ENCODE peak calls at places on chromosomes 13 and 19, in nine cellular contexts. One of them, this sample, is unnamed.

GRCh38 chr13:22828081-22828480 is 352.7 kb upstream of the SGCG start:
- DNase-seq in osteoblast: no peak
- DNase-seq in AG09309: no peak
- DNase-seq in H1: no peak
- DNase-seq in adrenal gland: no peak
- DNase-seq in neural progenitor cell: no peak
- DNase-seq in cardiac fibroblast: no peak
- DNase-seq in HCT116: no peak
- DNase-seq in brain microvascular endothelial cell: no peak
- DNase-seq in this sample: no peak

GRCh38 chr19:5138606-5139594 is 170.0 kb downstream of the KDM4B start:
- DNase-seq in osteoblast: peak
- DNase-seq in AG09309: peak
- DNase-seq in H1: no peak
- DNase-seq in adrenal gland: peak
- DNase-seq in neural progenitor cell: no peak
- DNase-seq in cardiac fibroblast: peak
- DNase-seq in HCT116: no peak
- DNase-seq in brain microvascular endothelial cell: peak
- DNase-seq in this sample: peak

GRCh38 chr13:34833562-34834182 is 108.4 kb upstream of the NBEA start:
- DNase-seq in osteoblast: no peak
- DNase-seq in AG09309: no peak
- DNase-seq in H1: peak
- DNase-seq in adrenal gland: no peak
- DNase-seq in neural progenitor cell: peak
- DNase-seq in cardiac fibroblast: peak
- DNase-seq in HCT116: peak
- DNase-seq in brain microvascular endothelial cell: peak
- DNase-seq in this sample: no peak

GRCh38 chr13:67228909-67229308 is 1.2 kb downstream of the PCDH9 start:
- DNase-seq in osteoblast: no peak
- DNase-seq in AG09309: no peak
- DNase-seq in H1: no peak
- DNase-seq in adrenal gland: no peak
- DNase-seq in neural progenitor cell: no peak
- DNase-seq in cardiac fibroblast: no peak
- DNase-seq in HCT116: no peak
- DNase-seq in brain microvascular endothelial cell: no peak
- DNase-seq in this sample: no peak

GRCh38 chr19:17041994-17042393 is 15.4 kb upstream of the CPAMD8 start:
- DNase-seq in osteoblast: peak
- DNase-seq in AG09309: no peak
- DNase-seq in H1: no peak
- DNase-seq in adrenal gland: peak
- DNase-seq in neural progenitor cell: no peak
- DNase-seq in cardiac fibroblast: no peak
- DNase-seq in HCT116: no peak
- DNase-seq in brain microvascular endothelial cell: no peak
- DNase-seq in this sample: peak

GRCh38 chr19:6532244-6532999 is 1.6 kb downstream of the TNFSF9 start:
- DNase-seq in osteoblast: peak
- DNase-seq in AG09309: no peak
- DNase-seq in H1: no peak
- DNase-seq in adrenal gland: no peak
- DNase-seq in neural progenitor cell: no peak
- DNase-seq in cardiac fibroblast: no peak
- DNase-seq in HCT116: no peak
- DNase-seq in brain microvascular endothelial cell: no peak
- DNase-seq in this sample: no peak

GRCh38 chr13:52845766-52846566 is 2.5 kb downstream of the PCDH8 start:
- DNase-seq in osteoblast: peak
- DNase-seq in AG09309: no peak
- DNase-seq in H1: peak
- DNase-seq in adrenal gland: no peak
- DNase-seq in neural progenitor cell: peak
- DNase-seq in cardiac fibroblast: no peak
- DNase-seq in HCT116: no peak
- DNase-seq in brain microvascular endothelial cell: no peak
- DNase-seq in this sample: peak

GRCh38 chr13:109904218-109904617 is 117.8 kb upstream of the IRS2 start:
- DNase-seq in osteoblast: no peak
- DNase-seq in AG09309: no peak
- DNase-seq in H1: no peak
- DNase-seq in adrenal gland: no peak
- DNase-seq in neural progenitor cell: peak
- DNase-seq in cardiac fibroblast: peak
- DNase-seq in HCT116: peak
- DNase-seq in brain microvascular endothelial cell: no peak
- DNase-seq in this sample: no peak

GRCh38 chr13:42216422-42216735 is 55.6 kb upstream of the AKAP11 start:
- DNase-seq in osteoblast: no peak
- DNase-seq in AG09309: no peak
- DNase-seq in H1: no peak
- DNase-seq in adrenal gland: no peak
- DNase-seq in neural progenitor cell: no peak
- DNase-seq in cardiac fibroblast: no peak
- DNase-seq in HCT116: no peak
- DNase-seq in brain microvascular endothelial cell: no peak
- DNase-seq in this sample: no peak

GRCh38 chr13:25286969-25287961 is at the start of gene MTMR6:
- DNase-seq in osteoblast: peak
- DNase-seq in AG09309: peak
- DNase-seq in H1: peak
- DNase-seq in adrenal gland: peak
- DNase-seq in neural progenitor cell: peak
- DNase-seq in cardiac fibroblast: peak
- DNase-seq in HCT116: peak
- DNase-seq in brain microvascular endothelial cell: peak
- DNase-seq in this sample: peak

GRCh38 chr13:36151591-36151990 is 20.4 kb upstream of the DCLK1 start:
- DNase-seq in osteoblast: no peak
- DNase-seq in AG09309: no peak
- DNase-seq in H1: no peak
- DNase-seq in adrenal gland: no peak
- DNase-seq in neural progenitor cell: no peak
- DNase-seq in cardiac fibroblast: no peak
- DNase-seq in HCT116: no peak
- DNase-seq in brain microvascular endothelial cell: no peak
- DNase-seq in this sample: no peak

GRCh38 chr19:29562299-29563297 is 36.8 kb downstream of the VSTM2B start:
- DNase-seq in osteoblast: no peak
- DNase-seq in AG09309: no peak
- DNase-seq in H1: peak
- DNase-seq in adrenal gland: no peak
- DNase-seq in neural progenitor cell: no peak
- DNase-seq in cardiac fibroblast: no peak
- DNase-seq in HCT116: no peak
- DNase-seq in brain microvascular endothelial cell: no peak
- DNase-seq in this sample: no peak

GRCh38 chr13:91882918-91883317 is 484.5 kb downstream of the GPC5 start:
- DNase-seq in osteoblast: no peak
- DNase-seq in AG09309: no peak
- DNase-seq in H1: no peak
- DNase-seq in adrenal gland: no peak
- DNase-seq in neural progenitor cell: no peak
- DNase-seq in cardiac fibroblast: no peak
- DNase-seq in HCT116: no peak
- DNase-seq in brain microvascular endothelial cell: no peak
- DNase-seq in this sample: no peak

GRCh38 chr19:33796164-33797100 is at the start of gene KCTD15:
- DNase-seq in osteoblast: peak
- DNase-seq in AG09309: no peak
- DNase-seq in H1: peak
- DNase-seq in adrenal gland: no peak
- DNase-seq in neural progenitor cell: peak
- DNase-seq in cardiac fibroblast: peak
- DNase-seq in HCT116: no peak
- DNase-seq in brain microvascular endothelial cell: no peak
- DNase-seq in this sample: peak

GRCh38 chr19:50435627-50436026 is 2.9 kb downstream of the MYBPC2 start:
- DNase-seq in osteoblast: peak
- DNase-seq in AG09309: no peak
- DNase-seq in H1: no peak
- DNase-seq in adrenal gland: no peak
- DNase-seq in neural progenitor cell: no peak
- DNase-seq in cardiac fibroblast: no peak
- DNase-seq in HCT116: no peak
- DNase-seq in brain microvascular endothelial cell: no peak
- DNase-seq in this sample: no peak

GRCh38 chr13:43546821-43547220 is 240.0 kb downstream of the ENOX1 start:
- DNase-seq in osteoblast: no peak
- DNase-seq in AG09309: no peak
- DNase-seq in H1: no peak
- DNase-seq in adrenal gland: no peak
- DNase-seq in neural progenitor cell: peak
- DNase-seq in cardiac fibroblast: no peak
- DNase-seq in HCT116: no peak
- DNase-seq in brain microvascular endothelial cell: no peak
- DNase-seq in this sample: no peak

GRCh38 chr13:23044906-23045305 is 135.9 kb upstream of the SGCG start:
- DNase-seq in osteoblast: no peak
- DNase-seq in AG09309: no peak
- DNase-seq in H1: no peak
- DNase-seq in adrenal gland: no peak
- DNase-seq in neural progenitor cell: no peak
- DNase-seq in cardiac fibroblast: no peak
- DNase-seq in HCT116: no peak
- DNase-seq in brain microvascular endothelial cell: no peak
- DNase-seq in this sample: no peak

GRCh38 chr19:49127674-49128544 is 8.6 kb downstream of the PPFIA3 start:
- DNase-seq in osteoblast: peak
- DNase-seq in AG09309: peak
- DNase-seq in H1: peak
- DNase-seq in adrenal gland: peak
- DNase-seq in neural progenitor cell: peak
- DNase-seq in cardiac fibroblast: peak
- DNase-seq in HCT116: peak
- DNase-seq in brain microvascular endothelial cell: peak
- DNase-seq in this sample: peak

GRCh38 chr19:49126575-49126974 is 7.2 kb downstream of the PPFIA3 start:
- DNase-seq in osteoblast: no peak
- DNase-seq in AG09309: no peak
- DNase-seq in H1: no peak
- DNase-seq in adrenal gland: no peak
- DNase-seq in neural progenitor cell: no peak
- DNase-seq in cardiac fibroblast: no peak
- DNase-seq in HCT116: no peak
- DNase-seq in brain microvascular endothelial cell: no peak
- DNase-seq in this sample: no peak

GRCh38 chr19:49128545-49129237 is 9.3 kb downstream of the PPFIA3 start:
- DNase-seq in osteoblast: peak
- DNase-seq in AG09309: no peak
- DNase-seq in H1: no peak
- DNase-seq in adrenal gland: no peak
- DNase-seq in neural progenitor cell: no peak
- DNase-seq in cardiac fibroblast: no peak
- DNase-seq in HCT116: no peak
- DNase-seq in brain microvascular endothelial cell: no peak
- DNase-seq in this sample: no peak

GRCh38 chr19:49129238-49129583 is 9.9 kb downstream of the PPFIA3 start:
- DNase-seq in osteoblast: peak
- DNase-seq in AG09309: no peak
- DNase-seq in H1: peak
- DNase-seq in adrenal gland: no peak
- DNase-seq in neural progenitor cell: peak
- DNase-seq in cardiac fibroblast: no peak
- DNase-seq in HCT116: no peak
- DNase-seq in brain microvascular endothelial cell: no peak
- DNase-seq in this sample: peak

GRCh38 chr19:49125025-49125731 is 5.8 kb downstream of the PPFIA3 start:
- DNase-seq in osteoblast: peak
- DNase-seq in AG09309: no peak
- DNase-seq in H1: peak
- DNase-seq in adrenal gland: no peak
- DNase-seq in neural progenitor cell: peak
- DNase-seq in cardiac fibroblast: no peak
- DNase-seq in HCT116: no peak
- DNase-seq in brain microvascular endothelial cell: no peak
- DNase-seq in this sample: peak
- H3K4me3 ChIP-seq in osteoblast: no peak
- H3K4me3 ChIP-seq in AG09309: no peak
- H3K4me3 ChIP-seq in H1: peak
- H3K4me3 ChIP-seq in adrenal gland: no peak
- H3K4me3 ChIP-seq in neural progenitor cell: no peak
- H3K4me3 ChIP-seq in cardiac fibroblast: no peak
- H3K4me3 ChIP-seq in HCT116: no peak
- H3K4me3 ChIP-seq in brain microvascular endothelial cell: no peak
- H3K4me3 ChIP-seq in this sample: peak

DNA sequence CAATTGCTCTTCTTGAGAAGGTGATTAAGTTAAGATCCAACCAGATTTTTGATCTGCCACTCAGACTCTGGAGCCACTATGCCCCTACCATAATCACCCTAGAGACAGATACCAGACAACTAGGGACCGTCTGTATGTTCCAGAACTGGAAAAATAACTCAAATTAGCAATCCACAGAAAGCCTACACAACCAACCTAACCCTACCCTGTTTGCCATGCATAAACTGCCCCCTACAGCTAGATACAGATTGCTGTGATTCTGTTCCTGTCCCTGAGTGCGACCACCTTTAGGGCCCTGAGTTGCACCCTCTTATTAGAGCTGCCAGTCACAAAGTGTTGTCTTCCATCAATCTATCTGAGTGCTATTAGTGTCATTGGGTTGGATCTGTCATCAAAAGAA is 929.8 kb upstream of the SLITRK1 start:
- DNase-seq in osteoblast: no peak
- DNase-seq in AG09309: no peak
- DNase-seq in H1: no peak
- DNase-seq in adrenal gland: no peak
- DNase-seq in neural progenitor cell: peak
- DNase-seq in cardiac fibroblast: no peak
- DNase-seq in HCT116: no peak
- DNase-seq in brain microvascular endothelial cell: no peak
- DNase-seq in this sample: no peak
- TF ChIP-seq CTCF in osteoblast: no peak
- TF ChIP-seq CTCF in AG09309: no peak
- TF ChIP-seq CTCF in H1: no peak
- TF ChIP-seq CTCF in adrenal gland: no peak
- TF ChIP-seq CTCF in neural progenitor cell: peak
- TF ChIP-seq CTCF in cardiac fibroblast: no peak
- TF ChIP-seq CTCF in HCT116: no peak
- TF ChIP-seq CTCF in brain microvascular endothelial cell: no peak
- TF ChIP-seq CTCF in this sample: no peak

GRCh38 chr19:1240925-1241324 is 626 bp upstream of the ATP5F1D start:
- DNase-seq in osteoblast: no peak
- DNase-seq in AG09309: no peak
- DNase-seq in H1: peak
- DNase-seq in adrenal gland: no peak
- DNase-seq in neural progenitor cell: no peak
- DNase-seq in cardiac fibroblast: no peak
- DNase-seq in HCT116: no peak
- DNase-seq in brain microvascular endothelial cell: no peak
- DNase-seq in this sample: no peak
- H3K4me3 ChIP-seq in osteoblast: peak
- H3K4me3 ChIP-seq in AG09309: no peak
- H3K4me3 ChIP-seq in H1: peak
- H3K4me3 ChIP-seq in adrenal gland: no peak
- H3K4me3 ChIP-seq in neural progenitor cell: no peak
- H3K4me3 ChIP-seq in cardiac fibroblast: no peak
- H3K4me3 ChIP-seq in HCT116: peak
- H3K4me3 ChIP-seq in brain microvascular endothelial cell: no peak
- H3K4me3 ChIP-seq in this sample: peak

GRCh38 chr19:45863840-45864628 is at the start of gene FOXA3:
- DNase-seq in osteoblast: peak
- DNase-seq in AG09309: no peak
- DNase-seq in H1: peak
- DNase-seq in adrenal gland: no peak
- DNase-seq in neural progenitor cell: peak
- DNase-seq in cardiac fibroblast: peak
- DNase-seq in HCT116: no peak
- DNase-seq in brain microvascular endothelial cell: no peak
- DNase-seq in this sample: peak
- TF ChIP-seq CTCF in osteoblast: peak
- TF ChIP-seq CTCF in AG09309: peak
- TF ChIP-seq CTCF in H1: peak
- TF ChIP-seq CTCF in adrenal gland: peak
- TF ChIP-seq CTCF in neural progenitor cell: peak
- TF ChIP-seq CTCF in cardiac fibroblast: peak
- TF ChIP-seq CTCF in HCT116: peak
- TF ChIP-seq CTCF in brain microvascular endothelial cell: peak
- TF ChIP-seq CTCF in this sample: peak

This sample was measured in colonic mucosa.